ENCODE peak calls at places on chromosomes 12 and 14, in five cellular contexts. Y is IMR-90, L is mesenchymal stem cell, O is neuronal stem cell, A is H1. Z is an unnamed sample.

GRCh38 chr14:101497910-101498860 is 63.1 kb upstream of the DIO3 start:
- DNase-seq in Y (no peak), L (no peak), O (no peak), A (no peak), Z (no peak)

GRCh38 chr12:106855221-106855758 is 80.8 kb downstream of the RIC8B start:
- DNase-seq in Y (no peak), L (no peak), O (no peak), A (no peak), Z (no peak)

GRCh38 chr12:71935594-71935993 is 3.1 kb upstream of the TPH2 start:
- DNase-seq in Y (peak; percentile 25), L (no peak), O (no peak), A (no peak), Z (peak; percentile 40)

GRCh38 chr12:89663577-89664357 is 44.9 kb downstream of the ATP2B1 start:
- DNase-seq in Y (peak; percentile 20), L (peak; percentile 22), O (no peak), A (no peak), Z (peak; percentile 77)

GRCh38 chr12:29741342-29742241 is 42.1 kb downstream of the TMTC1 start:
- DNase-seq in Y (peak; percentile 82), L (peak; percentile 85), O (no peak), A (no peak), Z (no peak)

GRCh38 chr12:62862259-62862881 is 72.6 kb downstream of the PPM1H start:
- DNase-seq in Y (peak; percentile 57), L (no peak), O (no peak), A (no peak), Z (no peak)

GRCh38 chr12:108700833-108701450 is 30.4 kb downstream of the CORO1C start:
- DNase-seq in Y (no peak), L (no peak), O (no peak), A (no peak), Z (peak; percentile 50)

GRCh38 chr14:100463937-100464336 is 123.3 kb downstream of the BEGAIN start:
- DNase-seq in Y (no peak), L (no peak), O (no peak), A (no peak), Z (no peak)

GRCh38 chr14:21191809-21192446 is 36.1 kb upstream of the OR5AU1 start:
- DNase-seq in Y (no peak), L (peak; percentile 47), O (peak; percentile 39), A (peak; percentile 82), Z (peak; percentile 80)

GRCh38 chr12:108133482-108133881 is 4.4 kb downstream of the WSCD2 start:
- DNase-seq in Y (no peak), L (no peak), O (no peak), A (no peak), Z (no peak)

GRCh38 chr12:115158816-115159215 is 474.8 kb upstream of the TBX3 start:
- DNase-seq in Y (no peak), L (no peak), O (no peak), A (no peak), Z (no peak)

GRCh38 chr12:53207042-53207441 is at the start of gene ITGB7:
- DNase-seq in Y (no peak), L (no peak), O (no peak), A (no peak), Z (no peak)

GRCh38 chr14:74240794-74241610 is 1.8 kb downstream of the VSX2 start:
- DNase-seq in Y (no peak), L (peak; percentile 16), O (no peak), A (no peak), Z (no peak)

GRCh38 chr12:123453165-123453564 is 4.8 kb upstream of the SNRNP35 start:
- DNase-seq in Y (no peak), L (no peak), O (no peak), A (no peak), Z (no peak)

GRCh38 chr12:2337031-2338010 is 284.5 kb downstream of the CACNA1C start:
- DNase-seq in Y (no peak), L (no peak), O (no peak), A (no peak), Z (no peak)

GRCh38 chr12:25347716-25348261 is 97.1 kb upstream of the KRAS start:
- DNase-seq in Y (no peak), L (peak; percentile 73), O (no peak), A (no peak), Z (peak; percentile 92)

GRCh38 chr12:21939435-21939834 is 1.8 kb downstream of the ABCC9 start:
- DNase-seq in Y (no peak), L (no peak), O (no peak), A (no peak), Z (no peak)

GRCh38 chr12:116968986-116969385 is 58.2 kb downstream of the FBXW8 start:
- DNase-seq in Y (no peak), L (no peak), O (no peak), A (no peak), Z (no peak)

GRCh38 chr12:108342985-108343384 is 3.9 kb upstream of the CMKLR1 start:
- DNase-seq in Y (no peak), L (no peak), O (no peak), A (no peak), Z (no peak)

DNA sequence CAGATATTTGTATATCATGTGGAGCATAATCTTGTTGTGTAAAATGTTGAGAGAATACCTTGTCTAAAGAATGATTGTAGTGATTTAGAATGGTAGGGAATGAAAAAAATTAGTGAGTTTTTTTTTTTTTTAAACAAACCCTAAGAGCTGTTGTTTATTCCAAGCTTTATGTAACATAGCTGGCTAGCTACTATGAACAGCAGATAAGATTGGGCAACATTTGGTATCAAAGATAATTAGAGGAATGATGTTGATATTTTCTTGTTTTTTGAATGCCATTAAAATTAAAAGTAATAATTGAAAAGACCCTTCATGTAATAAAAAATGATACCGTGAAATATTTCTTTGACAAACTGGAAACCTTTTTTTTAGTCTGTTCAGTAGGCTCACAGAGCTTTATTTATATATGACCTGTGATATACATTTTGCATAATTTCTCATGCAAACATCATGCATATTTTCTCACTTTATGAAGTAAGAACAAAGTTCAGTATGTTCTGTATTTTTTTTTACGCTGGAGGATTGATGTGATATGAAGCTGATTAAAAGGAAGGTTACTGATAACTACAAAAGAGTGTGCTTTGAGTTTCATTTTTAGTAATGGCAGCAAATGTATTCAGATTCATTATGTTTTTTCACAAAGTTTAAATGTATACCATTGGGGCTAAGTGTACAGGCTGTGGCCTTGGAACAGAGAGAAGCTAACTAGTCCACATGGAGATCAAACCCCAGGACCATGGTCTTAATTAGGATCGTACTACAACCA is 8.1 kb downstream of the CPSF6 start:
- DNase-seq in Y (no peak), L (no peak), O (no peak), A (no peak), Z (no peak)
- H3K4me3 ChIP-seq in Y (no peak overlapping the region), L (no peak overlapping the region), O (no peak overlapping the region), A (no peak overlapping the region), Z (no peak overlapping the region)

DNA sequence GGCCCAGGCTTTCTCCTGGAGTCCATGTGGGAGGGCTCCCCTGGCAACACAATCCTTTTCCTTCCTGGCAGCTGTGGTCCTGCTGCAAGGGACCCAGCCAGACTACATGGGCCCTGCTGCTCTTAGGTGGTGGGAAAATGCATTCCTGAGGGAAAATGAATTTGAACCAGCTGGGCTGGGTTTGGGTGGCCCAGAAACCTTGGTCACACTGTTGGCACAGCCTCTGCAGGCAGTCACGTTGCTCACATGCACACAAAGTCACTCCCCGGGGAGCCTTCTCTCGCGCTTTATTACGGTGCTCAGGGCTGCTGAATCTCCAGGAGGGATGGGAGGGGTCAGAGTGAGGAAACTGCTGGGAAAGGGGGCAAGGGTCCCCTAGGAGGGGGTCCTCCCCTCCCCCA is 17.2 kb downstream of the PLEKHG3 start:
- DNase-seq in Y (peak; percentile 37), L (peak; percentile 52), O (no peak), A (no peak), Z (no peak)
- H3K14ac ChIP-seq in Y (peak overlapping the region; percentile 2), L (no peak overlapping the region), O (peak overlapping the region; percentile 49), A (no peak overlapping the region), Z (no peak overlapping the region)

GRCh38 chr14:55053018-55053417 is 1.6 kb downstream of the MAPK1IP1L start:
- DNase-seq in Y (no peak), L (no peak), O (no peak), A (no peak), Z (no peak)
- H4K8ac ChIP-seq in Y (no peak overlapping the region), L (no peak overlapping the region), O (no peak overlapping the region), A (no peak overlapping the region), Z (no peak overlapping the region)

DNA sequence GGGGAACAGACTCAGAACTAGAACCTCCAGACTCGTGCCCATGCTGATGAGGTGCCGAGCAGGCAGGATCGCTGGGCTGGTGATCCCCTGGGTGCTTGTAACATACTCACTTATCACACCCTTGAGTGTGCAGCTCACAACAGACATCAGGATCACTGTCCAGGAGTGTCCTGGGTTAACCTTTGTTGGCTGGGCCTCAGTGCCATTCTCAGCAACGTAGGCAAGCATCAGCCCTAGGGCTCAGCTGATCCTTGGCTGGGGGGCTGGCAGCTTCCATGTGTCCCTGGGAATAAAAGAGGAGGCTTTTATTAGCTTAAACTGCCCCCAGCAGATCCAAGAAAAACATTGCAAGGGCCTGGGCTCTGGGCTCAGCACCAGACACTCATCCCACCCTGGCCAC is 1.6 kb downstream of the TMEM229B start:
- DNase-seq in Y (no peak), L (no peak), O (no peak), A (no peak), Z (no peak)
- H3K4me3 ChIP-seq in Y (no peak overlapping the region), L (no peak overlapping the region), O (no peak overlapping the region), A (no peak overlapping the region), Z (no peak overlapping the region)

DNA sequence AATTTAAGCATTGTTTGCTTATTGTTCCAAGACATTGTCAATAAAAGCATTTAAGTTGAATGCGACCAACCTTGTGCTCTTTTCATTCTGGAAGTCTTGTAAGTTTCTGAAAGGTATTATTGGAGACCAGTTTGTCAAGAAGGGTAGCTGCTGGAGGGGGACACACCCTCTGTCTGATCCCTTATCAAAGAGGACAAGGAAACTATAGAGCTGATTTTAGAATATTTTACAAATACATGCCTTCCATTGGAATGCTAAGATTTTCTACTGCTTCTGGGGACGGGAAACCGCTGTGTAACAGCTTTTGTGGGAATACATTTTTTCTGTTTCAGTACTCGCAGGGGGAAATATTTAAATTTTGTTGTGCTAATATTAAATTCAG is 3.5 kb downstream of the FOS start:
- DNase-seq in Y (peak; percentile 60), L (peak; percentile 98), O (no peak), A (no peak), Z (peak; percentile 97)
- H3K14ac ChIP-seq in Y (no peak overlapping the region), L (no peak overlapping the region), O (no peak overlapping the region), A (no peak overlapping the region), Z (no peak overlapping the region)

DNA sequence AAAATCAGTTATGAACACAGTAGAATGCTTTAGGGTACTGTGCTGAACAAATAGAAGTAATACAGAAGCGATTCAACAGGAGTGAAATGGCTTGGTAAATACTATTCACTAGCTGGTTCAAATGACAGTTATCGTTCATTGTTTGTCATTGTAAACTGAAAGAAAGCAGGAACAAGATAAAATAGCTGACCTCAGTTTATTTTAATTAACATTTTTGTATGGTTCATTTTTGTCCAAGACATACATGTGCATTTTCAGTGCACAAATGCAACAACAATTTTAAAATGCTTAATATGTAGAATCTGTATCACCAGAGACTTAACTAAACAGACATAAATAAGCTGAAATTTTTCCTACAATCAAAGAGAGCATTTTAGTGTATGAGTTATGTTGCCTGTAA is 49.9 kb downstream of the ALX1 start:
- DNase-seq in Y (no peak), L (no peak), O (no peak), A (no peak), Z (no peak)
- H4K8ac ChIP-seq in Y (no peak overlapping the region), L (no peak overlapping the region), O (no peak overlapping the region), A (no peak overlapping the region), Z (no peak overlapping the region)

GRCh38 chr14:68968721-68969120 is 10.4 kb downstream of the ACTN1 start:
- DNase-seq in Y (no peak), L (no peak), O (no peak), A (no peak), Z (no peak)
- H3K4me3 ChIP-seq in Y (no peak overlapping the region), L (no peak overlapping the region), O (no peak overlapping the region), A (no peak overlapping the region), Z (no peak overlapping the region)